ENCODE peak calls at places on chromosomes 1 and 21, in four cellular contexts. One of them, this sample, is unnamed.

GRCh38 chr21:15625363-15625762 is 104.4 kb upstream of the USP25 start:
- DNase-seq in IMR-90: no peak
- DNase-seq in neuronal stem cell: no peak
- DNase-seq in mesendoderm: no peak
- DNase-seq in this sample: no peak

GRCh38 chr1:221437924-221438323 is 304.0 kb downstream of the DUSP10 start:
- DNase-seq in neuronal stem cell: no peak
- DNase-seq in mesendoderm: peak; percentile 16
- DNase-seq in IMR-90: peak; percentile 90
- DNase-seq in this sample: peak; percentile 82

GRCh38 chr1:98794196-98794886 is 132.8 kb downstream of the SNX7 start:
- DNase-seq in mesendoderm: peak; percentile 82
- DNase-seq in neuronal stem cell: peak; percentile 52
- DNase-seq in IMR-90: peak; percentile 72
- DNase-seq in this sample: peak; percentile 56

GRCh38 chr21:45447821-45448220 is 42.9 kb downstream of the COL18A1 start:
- DNase-seq in mesendoderm: no peak
- DNase-seq in IMR-90: no peak
- DNase-seq in neuronal stem cell: no peak
- DNase-seq in this sample: no peak

GRCh38 chr1:58922302-58923089 is 138.6 kb upstream of the JUN start:
- DNase-seq in mesendoderm: no peak
- DNase-seq in IMR-90: peak; percentile 44
- DNase-seq in neuronal stem cell: no peak
- DNase-seq in this sample: no peak

GRCh38 chr1:27333717-27334279 is 8.0 kb upstream of the SYTL1 start:
- DNase-seq in neuronal stem cell: no peak
- DNase-seq in IMR-90: no peak
- DNase-seq in mesendoderm: no peak
- DNase-seq in this sample: no peak

GRCh38 chr21:43921602-43921978 is 56.6 kb downstream of the AGPAT3 start:
- DNase-seq in neuronal stem cell: no peak
- DNase-seq in IMR-90: no peak
- DNase-seq in mesendoderm: no peak
- DNase-seq in this sample: no peak

GRCh38 chr1:163050496-163050895 is 18.7 kb upstream of the RGS4 start:
- DNase-seq in IMR-90: no peak
- DNase-seq in mesendoderm: no peak
- DNase-seq in neuronal stem cell: no peak
- DNase-seq in this sample: no peak

GRCh38 chr1:213970193-213970592 is 17.6 kb upstream of the PROX1 start:
- DNase-seq in IMR-90: no peak
- DNase-seq in mesendoderm: no peak
- DNase-seq in neuronal stem cell: no peak
- DNase-seq in this sample: no peak

GRCh38 chr1:225447649-225448048 is 19.8 kb upstream of the LBR start:
- DNase-seq in mesendoderm: no peak
- DNase-seq in neuronal stem cell: no peak
- DNase-seq in IMR-90: peak; percentile 42
- DNase-seq in this sample: no peak

GRCh38 chr1:180246579-180246978 is 16.5 kb downstream of the LHX4 start:
- DNase-seq in neuronal stem cell: no peak
- DNase-seq in IMR-90: no peak
- DNase-seq in mesendoderm: no peak
- DNase-seq in this sample: no peak

GRCh38 chr1:201676061-201676644 is 137.2 kb downstream of the NAV1 start:
- DNase-seq in IMR-90: peak; percentile 39
- DNase-seq in neuronal stem cell: no peak
- DNase-seq in mesendoderm: peak; percentile 61
- DNase-seq in this sample: no peak

GRCh38 chr1:67061266-67061665 is 7.3 kb upstream of the SLC35D1 start:
- DNase-seq in IMR-90: peak; percentile 36
- DNase-seq in mesendoderm: no peak
- DNase-seq in neuronal stem cell: no peak
- DNase-seq in this sample: no peak

GRCh38 chr1:185595835-185596667 is 138.1 kb upstream of the HMCN1 start:
- DNase-seq in mesendoderm: peak; percentile 80
- DNase-seq in IMR-90: peak; percentile 56
- DNase-seq in neuronal stem cell: peak; percentile 48
- DNase-seq in this sample: peak; percentile 50

GRCh38 chr1:164855930-164856329 is 296.9 kb downstream of the PBX1 start:
- DNase-seq in neuronal stem cell: no peak
- DNase-seq in mesendoderm: peak; percentile 60
- DNase-seq in IMR-90: no peak
- DNase-seq in this sample: no peak

GRCh38 chr1:18927654-18928272 is 25.4 kb upstream of the ALDH4A1 start:
- DNase-seq in neuronal stem cell: no peak
- DNase-seq in mesendoderm: no peak
- DNase-seq in IMR-90: peak; percentile 63
- DNase-seq in this sample: no peak

GRCh38 chr1:63329621-63330330 is 7.4 kb downstream of the FOXD3 start:
- DNase-seq in IMR-90: no peak
- DNase-seq in neuronal stem cell: no peak
- DNase-seq in mesendoderm: no peak
- DNase-seq in this sample: no peak
- H2BK120ac ChIP-seq in IMR-90: no peak overlapping the region
- H2BK120ac ChIP-seq in neuronal stem cell: no peak overlapping the region
- H2BK120ac ChIP-seq in mesendoderm: no peak overlapping the region
- H2BK120ac ChIP-seq in this sample: no peak overlapping the region

DNA sequence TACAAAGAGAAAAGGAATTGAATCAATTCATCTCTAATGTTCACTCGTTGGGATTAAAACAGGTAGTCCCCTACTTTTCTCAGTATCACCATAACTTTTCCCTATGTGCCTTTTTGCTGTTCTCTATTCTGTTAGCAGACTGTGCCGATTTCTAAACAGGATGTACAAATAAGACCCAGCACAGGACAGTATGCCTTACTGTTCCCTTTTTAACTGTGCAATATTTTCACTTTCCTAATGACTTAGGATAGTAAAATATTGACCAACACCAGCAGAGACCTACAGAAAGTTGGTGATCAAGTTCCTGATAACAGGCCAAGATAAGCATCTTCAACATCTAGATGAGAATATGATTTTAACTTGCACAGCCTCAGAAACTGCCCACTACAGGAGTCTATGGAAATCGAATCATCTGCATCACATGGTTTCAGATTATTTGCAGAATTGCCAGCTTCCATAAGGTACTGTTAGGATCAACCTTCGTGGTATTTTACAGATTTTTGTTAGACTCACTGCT is 42.0 kb downstream of the ADSS2 start:
- DNase-seq in IMR-90: no peak
- DNase-seq in neuronal stem cell: no peak
- DNase-seq in mesendoderm: no peak
- DNase-seq in this sample: peak; percentile 81
- H3K4me2 ChIP-seq in IMR-90: no peak overlapping the region
- H3K4me2 ChIP-seq in neuronal stem cell: no peak overlapping the region
- H3K4me2 ChIP-seq in mesendoderm: no peak overlapping the region
- H3K4me2 ChIP-seq in this sample: no peak overlapping the region

DNA sequence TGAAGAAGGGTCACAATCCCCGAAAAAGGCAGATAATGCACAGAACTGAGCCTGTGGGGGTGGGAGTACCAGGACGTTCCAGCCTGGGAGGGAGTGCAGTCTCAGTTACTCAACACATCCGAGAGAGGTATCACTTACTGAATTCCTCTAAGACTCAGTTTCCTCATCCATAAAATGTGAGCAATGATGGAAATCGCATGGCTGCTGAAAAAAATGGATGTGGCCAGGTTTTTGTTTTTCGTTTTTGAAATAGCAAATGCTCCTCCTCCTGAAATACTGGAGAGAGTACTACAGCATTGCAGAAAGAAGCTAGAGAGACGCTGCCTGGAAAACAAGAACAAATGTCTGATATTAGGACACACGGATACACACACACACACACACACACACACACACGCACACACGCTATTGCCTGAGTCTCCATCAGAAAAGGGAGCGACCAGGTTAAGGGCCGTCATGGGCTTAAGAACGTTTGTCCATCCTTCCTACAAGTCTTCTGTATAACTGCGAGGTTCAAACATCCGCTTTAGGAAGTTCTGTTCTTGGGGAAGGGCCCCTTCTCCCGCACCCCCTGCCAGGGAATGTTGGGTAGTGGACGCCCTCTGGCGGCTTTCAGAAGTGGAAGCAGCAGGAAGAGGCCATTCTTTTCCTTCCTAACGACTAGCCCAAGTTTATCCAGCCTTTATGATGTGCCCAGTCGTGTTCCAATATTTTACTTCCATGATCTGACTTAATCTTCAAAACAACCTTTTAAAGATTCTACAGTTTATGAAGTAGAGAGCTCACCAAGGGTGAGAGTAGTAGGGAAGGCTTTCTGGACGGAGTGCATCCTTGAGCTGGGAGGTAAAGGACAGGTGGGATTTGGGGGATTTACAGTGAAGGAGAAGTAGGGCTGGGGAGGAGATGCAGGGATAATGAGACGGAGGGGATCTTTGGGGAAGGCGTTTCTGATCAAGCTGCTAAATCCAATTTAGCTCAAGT is 699 bp upstream of the NES start:
- DNase-seq in IMR-90: peak; percentile 89
- DNase-seq in neuronal stem cell: peak; percentile 86
- DNase-seq in mesendoderm: peak; percentile 96
- DNase-seq in this sample: no peak
- H2BK120ac ChIP-seq in IMR-90: peak overlapping the region; percentile 91
- H2BK120ac ChIP-seq in neuronal stem cell: no peak overlapping the region
- H2BK120ac ChIP-seq in mesendoderm: no peak overlapping the region
- H2BK120ac ChIP-seq in this sample: peak overlapping the region; percentile 57

DNA sequence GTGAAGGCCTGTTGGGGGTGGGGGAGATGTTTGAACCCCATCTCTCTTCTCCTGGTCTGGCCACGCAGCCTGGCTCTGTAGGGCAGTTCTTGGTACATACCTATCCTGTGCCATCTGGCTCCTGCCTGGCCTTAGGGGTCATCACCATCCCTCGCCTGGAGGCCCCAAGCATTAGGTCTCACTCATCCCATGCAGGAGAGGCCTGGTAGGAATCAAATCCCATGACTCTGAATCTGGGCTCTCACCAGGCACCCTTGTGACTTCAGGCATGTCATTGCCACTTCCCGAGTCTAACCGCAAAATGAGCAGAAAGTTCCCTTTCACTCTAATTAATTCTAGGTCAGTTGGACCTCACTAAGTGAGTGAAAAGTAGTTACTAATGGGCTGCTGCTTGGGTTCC is 37.2 kb downstream of the ETNK2 start:
- DNase-seq in IMR-90: no peak
- DNase-seq in neuronal stem cell: no peak
- DNase-seq in mesendoderm: no peak
- DNase-seq in this sample: no peak
- H3K4me2 ChIP-seq in IMR-90: no peak overlapping the region
- H3K4me2 ChIP-seq in neuronal stem cell: no peak overlapping the region
- H3K4me2 ChIP-seq in mesendoderm: no peak overlapping the region
- H3K4me2 ChIP-seq in this sample: no peak overlapping the region

GRCh38 chr1:215501496-215501895 is 65.6 kb upstream of the KCTD3 start:
- DNase-seq in neuronal stem cell: no peak
- DNase-seq in mesendoderm: no peak
- DNase-seq in IMR-90: no peak
- DNase-seq in this sample: no peak
- H2BK120ac ChIP-seq in neuronal stem cell: no peak overlapping the region
- H2BK120ac ChIP-seq in mesendoderm: no peak overlapping the region
- H2BK120ac ChIP-seq in IMR-90: no peak overlapping the region
- H2BK120ac ChIP-seq in this sample: no peak overlapping the region

DNA sequence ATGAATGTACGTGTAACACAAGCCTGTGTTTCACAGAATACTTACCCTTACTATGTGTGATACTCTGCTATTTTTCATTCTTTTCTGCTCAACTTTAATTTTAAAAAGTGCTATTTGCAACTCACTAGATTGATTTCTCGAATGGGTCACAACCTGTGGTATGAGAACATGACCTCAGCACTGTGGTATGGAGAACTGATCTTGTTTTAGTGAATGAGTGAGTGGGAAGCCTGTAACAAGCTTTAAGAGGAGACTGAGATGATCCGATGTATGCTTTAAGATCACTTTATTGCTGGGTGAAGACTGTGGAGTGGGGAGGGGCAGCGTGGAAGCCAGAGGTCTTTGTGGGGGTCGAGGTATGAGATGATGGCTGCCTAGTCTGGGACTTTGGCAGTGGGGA is 21.6 kb downstream of the MECR start:
- DNase-seq in IMR-90: peak; percentile 72
- DNase-seq in mesendoderm: peak; percentile 60
- DNase-seq in neuronal stem cell: no peak
- DNase-seq in this sample: no peak
- H3K4me2 ChIP-seq in IMR-90: no peak overlapping the region
- H3K4me2 ChIP-seq in mesendoderm: no peak overlapping the region
- H3K4me2 ChIP-seq in neuronal stem cell: no peak overlapping the region
- H3K4me2 ChIP-seq in this sample: no peak overlapping the region

DNA sequence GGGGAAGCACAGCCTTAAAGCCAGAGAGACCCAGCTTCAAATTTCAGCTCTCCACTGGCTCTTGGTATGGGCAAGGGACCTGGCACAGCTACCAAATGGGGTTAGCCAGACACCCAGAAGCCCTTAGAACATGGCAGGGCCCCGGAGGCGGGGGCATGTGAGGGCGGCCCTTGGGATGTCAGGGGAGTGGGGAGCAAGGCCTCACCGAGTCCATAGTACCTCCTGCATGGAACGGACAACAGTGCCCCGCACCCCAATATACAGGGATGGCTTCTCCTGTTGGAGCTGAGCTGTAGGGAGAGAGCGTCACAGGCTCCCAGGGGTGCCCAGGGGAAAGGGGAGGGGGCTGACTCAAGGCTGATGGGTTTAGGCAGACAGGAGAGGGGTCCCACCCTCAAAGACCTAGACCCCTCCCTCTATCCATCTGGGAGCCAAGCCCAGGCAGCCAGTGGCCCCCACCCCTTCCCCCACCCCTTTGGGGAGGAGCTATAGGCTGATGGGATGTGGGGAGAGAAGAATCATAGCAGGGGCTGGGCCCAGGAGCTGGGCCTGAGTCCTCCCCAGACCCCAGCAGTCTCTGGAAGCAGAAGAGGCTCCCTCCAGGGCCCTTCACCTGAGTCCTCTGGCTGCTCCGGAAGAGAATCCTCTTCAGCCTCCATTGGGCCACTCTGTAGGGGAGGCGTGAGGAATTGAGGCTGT is 16.5 kb downstream of the SPOCD1 start:
- DNase-seq in IMR-90: no peak
- DNase-seq in mesendoderm: no peak
- DNase-seq in neuronal stem cell: no peak
- DNase-seq in this sample: no peak
- H2BK120ac ChIP-seq in IMR-90: peak overlapping the region; percentile 91
- H2BK120ac ChIP-seq in mesendoderm: no peak overlapping the region
- H2BK120ac ChIP-seq in neuronal stem cell: no peak overlapping the region
- H2BK120ac ChIP-seq in this sample: no peak overlapping the region

This sample was measured in trophoblast cell.